ENCODE peak calls at places on chromosomes 1 and 21, in eight cellular contexts. W is HCT116, H is A549, E is endothelial cell of umbilical vein, B is K562, M is H1, U is SK-N-SH, F is HepG2. V is an unnamed sample.

GRCh38 chr1:206655471-206655882 is 20.1 kb downstream of the DYRK3 start:
- DNase-seq in F (no peak), M (no peak), U (peak), B (no peak), W (no peak), E (peak), H (no peak), V (no peak)

GRCh38 chr21:31665397-31665796 is 5.9 kb downstream of the SOD1 start:
- DNase-seq in B (no peak), H (no peak), W (no peak), U (no peak), F (peak), M (no peak), E (no peak), V (peak)

GRCh38 chr1:38929476-38929875 is 12.2 kb downstream of the RHBDL2 start:
- DNase-seq in B (no peak), F (no peak), H (no peak), W (no peak), U (peak), M (peak), E (no peak), V (no peak)

GRCh38 chr1:97630968-97631367 is 289.9 kb downstream of the DPYD start:
- DNase-seq in H (no peak), M (no peak), W (no peak), B (no peak), E (peak), U (peak), F (no peak), V (no peak)

GRCh38 chr1:108897865-108898720 is 21.3 kb downstream of the GPSM2 start:
- DNase-seq in E (peak), H (peak), U (peak), W (peak), F (peak), B (no peak), M (no peak), V (peak)

GRCh38 chr1:155175281-155175926 is 1.8 kb downstream of the TRIM46 start:
- DNase-seq in H (no peak), U (no peak), B (no peak), M (no peak), W (no peak), F (no peak), E (no peak), V (no peak)

GRCh38 chr1:88736633-88737248 is 52.7 kb downstream of the PKN2 start:
- DNase-seq in B (peak), H (peak), E (peak), F (peak), W (peak), U (no peak), M (peak), V (peak)

GRCh38 chr21:42745511-42746239 is 92.3 kb downstream of the PDE9A start:
- DNase-seq in B (no peak), U (no peak), M (no peak), W (no peak), E (no peak), F (no peak), H (no peak), V (peak)

GRCh38 chr1:231193710-231194340 is 32.0 kb downstream of the TRIM67 start:
- DNase-seq in U (no peak), H (no peak), E (no peak), F (no peak), W (no peak), M (no peak), B (no peak), V (no peak)

GRCh38 chr1:1542766-1543705 is 2.6 kb upstream of the TMEM240 start:
- DNase-seq in H (no peak), B (no peak), W (no peak), U (no peak), F (no peak), E (no peak), M (no peak), V (no peak)

GRCh38 chr21:29193907-29194306 is 63.5 kb downstream of the MAP3K7CL start:
- DNase-seq in B (no peak), H (no peak), U (no peak), E (no peak), F (peak), M (no peak), W (no peak), V (no peak)

GRCh38 chr21:43718872-43719747 is at the start of gene PDXK:
- DNase-seq in U (peak), F (peak), H (peak), W (peak), B (peak), M (peak), E (peak), V (peak)

GRCh38 chr1:58065520-58065919 is 481.0 kb downstream of the OMA1 start:
- DNase-seq in H (no peak), F (peak), U (peak), M (peak), E (no peak), W (no peak), B (no peak), V (no peak)

GRCh38 chr1:232853994-232854532 is 48.8 kb downstream of the MAP10 start:
- DNase-seq in M (no peak), F (no peak), U (no peak), B (no peak), W (no peak), H (no peak), E (no peak), V (no peak)

GRCh38 chr1:85224734-85225623 is 24.2 kb upstream of the SYDE2 start:
- DNase-seq in U (no peak), E (no peak), M (peak), F (no peak), W (no peak), B (peak), H (no peak), V (no peak)

GRCh38 chr21:37829447-37829846 is 86.8 kb downstream of the KCNJ6 start:
- DNase-seq in M (no peak), E (no peak), B (no peak), H (peak), F (peak), U (no peak), W (no peak), V (peak)

GRCh38 chr1:7010534-7011200 is 225.4 kb downstream of the CAMTA1 start:
- DNase-seq in U (no peak), F (no peak), H (no peak), W (no peak), M (no peak), E (no peak), B (no peak), V (no peak)

GRCh38 chr1:233863901-233864545 is 40.5 kb upstream of the SLC35F3 start:
- DNase-seq in W (no peak), E (no peak), F (no peak), U (no peak), B (no peak), M (no peak), H (no peak), V (no peak)

GRCh38 chr1:225825078-225825477 is 15.2 kb downstream of the EPHX1 start:
- DNase-seq in H (no peak), F (peak), M (no peak), W (no peak), U (no peak), B (peak), E (no peak), V (no peak)

GRCh38 chr21:41873005-41873404 is 6.1 kb downstream of the PRDM15 start:
- DNase-seq in W (no peak), U (no peak), E (no peak), F (no peak), M (no peak), B (no peak), H (no peak), V (no peak)

GRCh38 chr1:36133484-36133883 is 8.5 kb upstream of the COL8A2 start:
- DNase-seq in W (no peak), M (no peak), E (peak), H (peak), U (peak), F (no peak), B (no peak), V (no peak)

GRCh38 chr1:159953866-159954515 is at the start of gene SLAMF9:
- DNase-seq in E (no peak), B (no peak), F (no peak), W (no peak), U (no peak), M (no peak), H (no peak), V (peak)

GRCh38 chr1:31812158-31812829 is 3.5 kb downstream of the SPOCD1 start:
- DNase-seq in M (no peak), U (no peak), H (no peak), B (no peak), W (no peak), E (no peak), F (no peak), V (no peak)

GRCh38 chr1:240797050-240797449 is 185.1 kb upstream of the GREM2 start:
- DNase-seq in M (no peak), U (no peak), E (peak), F (no peak), W (no peak), B (no peak), H (peak), V (no peak)

GRCh38 chr1:62144238-62144831 is 50.3 kb upstream of the L1TD1 start:
- DNase-seq in M (peak), H (peak), B (peak), F (peak), U (peak), W (peak), E (peak), V (peak)

GRCh38 chr21:33028759-33029511 is 3.2 kb downstream of the OLIG2 start:
- DNase-seq in H (no peak), W (no peak), U (no peak), B (no peak), E (no peak), M (peak), F (no peak), V (no peak)

GRCh38 chr1:16082283-16083038 is 9.0 kb upstream of the FAM131C start:
- DNase-seq in B (peak), H (peak), U (peak), E (peak), M (peak), F (peak), W (no peak), V (peak)

GRCh38 chr1:34398205-34398915 is 221.7 kb downstream of the C1orf94 start:
- DNase-seq in E (no peak), W (no peak), H (no peak), U (no peak), B (no peak), M (no peak), F (no peak), V (no peak)

GRCh38 chr1:223224465-223224864 is 81.4 kb upstream of the TLR5 start:
- DNase-seq in B (no peak), E (no peak), F (no peak), M (no peak), U (no peak), H (no peak), W (no peak), V (peak)

GRCh38 chr1:217311766-217312165 is 319.1 kb downstream of the GPATCH2 start:
- DNase-seq in H (no peak), M (no peak), B (no peak), W (no peak), E (no peak), U (peak), F (no peak), V (peak)

GRCh38 chr1:3097231-3097630 is 28.2 kb downstream of the PRDM16 start:
- DNase-seq in W (no peak), M (no peak), H (no peak), B (no peak), U (no peak), E (no peak), F (no peak), V (no peak)
- TF ChIP-seq MAX in W (no peak), M (no peak), H (no peak), B (no peak), U (no peak), E (no peak), F (no peak), V (no peak)

DNA sequence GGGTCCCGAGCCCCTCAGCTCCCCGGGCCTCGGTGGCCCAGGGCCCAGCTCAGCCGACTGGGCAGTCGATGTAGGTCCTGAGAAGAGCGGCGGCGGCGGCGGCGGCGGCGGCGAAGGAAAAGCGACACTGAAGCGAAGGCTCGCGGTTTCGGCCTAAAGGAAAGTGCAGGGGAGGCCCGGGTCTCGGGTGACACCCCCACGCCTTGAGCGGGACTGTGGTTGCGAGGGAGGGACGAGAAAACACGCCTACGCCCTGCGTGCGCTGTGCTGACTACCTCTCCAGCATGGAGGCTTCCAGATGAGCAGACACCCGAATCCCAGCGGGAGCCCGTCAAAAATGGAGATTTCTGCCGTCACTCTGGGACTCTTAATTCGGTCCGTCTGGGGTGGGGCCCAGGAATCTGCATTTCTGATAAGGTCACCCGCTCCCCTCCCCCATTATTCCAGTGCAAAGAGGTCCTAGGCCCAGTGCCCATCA is 31.2 kb downstream of the DNTTIP2 start:
- DNase-seq in W (peak), B (peak), E (no peak), U (peak), H (peak), M (peak), F (peak), V (peak)
- H3K4me3 ChIP-seq in W (peak), B (peak), E (peak), U (peak), H (peak), M (peak), F (peak), V (peak)

GRCh38 chr1:175078629-175079028 is 11.0 kb downstream of the TNN start:
- DNase-seq in M (no peak), F (no peak), W (no peak), H (no peak), B (no peak), E (no peak), U (no peak), V (peak)

GRCh38 chr1:175073054-175073453 is 5.4 kb downstream of the TNN start:
- DNase-seq in B (no peak), F (no peak), M (no peak), H (no peak), W (no peak), E (no peak), U (no peak), V (peak)

GRCh38 chr1:175073633-175074032 is 6.0 kb downstream of the TNN start:
- DNase-seq in F (no peak), U (no peak), W (no peak), B (no peak), M (peak), E (no peak), H (no peak), V (peak)

GRCh38 chr1:175077356-175078030 is 9.9 kb downstream of the TNN start:
- DNase-seq in F (no peak), U (no peak), M (no peak), E (no peak), B (no peak), W (no peak), H (no peak), V (no peak)

DNA sequence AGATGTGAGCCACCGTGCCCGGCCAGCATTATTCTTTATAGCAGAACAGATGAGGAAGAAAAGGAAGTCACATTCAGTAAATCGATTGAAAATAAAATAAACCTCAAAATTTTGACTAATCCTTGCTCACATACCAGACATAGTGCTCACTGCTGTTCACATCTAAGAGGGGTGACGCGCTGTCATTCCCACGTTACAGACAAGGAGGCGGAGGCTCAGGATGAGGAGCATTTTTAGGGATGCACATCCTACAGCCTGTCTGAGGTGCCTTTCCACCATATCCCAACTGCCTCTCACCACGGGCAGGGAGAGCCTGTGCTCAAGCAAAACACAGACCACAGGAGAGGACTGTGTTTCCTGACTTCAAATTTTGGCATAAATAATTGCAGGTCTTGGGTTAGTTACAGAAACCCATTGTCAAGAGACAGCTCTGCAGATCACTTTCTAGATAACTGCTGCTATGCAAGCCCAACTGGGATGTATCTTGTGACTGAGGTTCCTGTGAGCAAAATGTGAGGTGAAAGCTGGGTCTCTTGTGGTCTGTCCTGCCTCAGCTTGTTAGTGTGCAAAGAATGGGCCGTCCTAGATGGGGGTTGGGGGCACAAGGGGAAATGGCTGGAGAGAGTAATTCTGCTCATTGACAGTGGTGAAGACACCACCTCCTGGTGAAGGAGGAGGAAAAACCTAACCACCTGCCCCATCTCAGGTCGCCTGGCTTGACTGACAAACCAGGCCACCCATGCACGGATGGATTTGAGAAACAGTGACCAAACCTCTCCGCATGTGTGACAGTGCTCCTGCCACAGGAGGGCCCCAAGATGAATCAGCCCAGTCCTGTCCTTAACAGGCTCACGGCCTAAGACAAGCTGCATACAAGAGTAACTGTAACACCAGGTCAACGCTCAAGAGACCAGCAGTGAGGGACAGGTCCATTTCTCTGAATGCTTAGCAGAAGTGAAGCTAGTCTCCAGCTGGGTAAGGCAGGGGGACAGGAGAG is 8.2 kb downstream of the TNN start:
- DNase-seq in E (no peak), F (no peak), H (no peak), U (no peak), W (no peak), M (no peak), B (no peak), V (peak)
- TF ChIP-seq MAX in E (no peak), F (no peak), H (no peak), U (no peak), W (no peak), M (no peak), B (no peak), V (no peak)

DNA sequence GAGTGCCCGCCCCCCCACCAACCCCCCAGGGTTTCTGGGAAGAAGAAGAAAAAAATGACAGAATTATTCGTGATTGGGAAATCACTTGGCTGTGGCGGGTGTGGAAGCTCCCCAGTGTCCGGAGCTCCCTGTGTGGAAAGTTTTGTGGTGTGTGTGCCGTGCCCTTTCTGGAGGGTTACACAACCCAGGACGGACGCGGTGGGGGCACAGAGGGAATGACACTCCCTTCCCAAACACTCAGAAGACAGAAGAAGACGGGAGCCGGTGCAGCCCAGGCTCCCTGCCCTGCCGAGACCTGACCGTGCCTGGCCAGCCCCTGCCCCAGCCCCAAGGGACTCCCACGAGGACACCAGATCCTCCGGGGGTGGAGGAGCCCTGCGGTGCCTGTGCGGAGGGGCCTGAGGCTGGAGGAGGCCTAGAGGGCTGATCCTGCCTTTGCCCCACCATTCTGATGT is 33.0 kb upstream of the ADARB1 start:
- DNase-seq in M (no peak), E (no peak), W (no peak), H (no peak), U (no peak), F (no peak), B (no peak), V (peak)
- H3K4me3 ChIP-seq in M (no peak), E (no peak), W (no peak), H (no peak), U (no peak), F (no peak), B (no peak), V (no peak)

GRCh38 chr1:19863804-19864203 is 18.4 kb upstream of the OTUD3 start:
- DNase-seq in H (no peak), M (no peak), B (no peak), F (no peak), U (no peak), E (no peak), W (no peak), V (no peak)
- TF ChIP-seq MAX in H (no peak), M (no peak), B (no peak), F (no peak), U (no peak), E (no peak), W (no peak), V (no peak)

GRCh38 chr1:151961795-151962194 is 31.9 kb downstream of the S100A10 start:
- DNase-seq in B (no peak), U (no peak), W (no peak), M (no peak), F (no peak), H (no peak), E (peak), V (no peak)
- H3K4me3 ChIP-seq in B (no peak), U (no peak), W (no peak), M (no peak), F (no peak), H (no peak), E (no peak), V (no peak)

DNA sequence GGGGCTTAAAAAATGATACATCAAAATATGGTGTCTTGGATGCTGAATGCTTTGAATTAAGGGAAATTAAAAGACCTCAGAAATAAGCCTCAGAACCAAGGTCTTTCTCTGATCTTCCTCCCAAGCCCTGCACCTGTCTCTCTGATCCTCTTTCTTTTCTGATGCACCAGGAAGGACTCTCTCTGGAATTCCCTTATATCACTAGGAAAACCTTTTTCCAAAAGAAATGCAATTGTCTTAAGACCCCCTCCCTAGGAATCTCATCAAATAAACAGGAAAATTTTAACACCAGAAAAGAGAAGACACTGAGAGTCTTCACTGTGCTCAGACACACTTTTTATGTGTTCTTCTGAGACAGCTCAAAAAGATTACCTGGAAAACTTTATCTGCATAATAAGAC is 159.5 kb upstream of the PTBP2 start:
- DNase-seq in U (no peak), M (no peak), W (no peak), B (no peak), H (no peak), F (no peak), E (no peak), V (no peak)
- TF ChIP-seq MAX in U (no peak), M (no peak), W (no peak), B (no peak), H (no peak), F (no peak), E (no peak), V (no peak)